ENCODE peak calls at places on chromosomes 12 and 14, in four cellular contexts. E is GM23338, M is GM23248, O is HCT116. B is an unnamed sample.
A peak's percentile ranks its signal among the peaks of the same experiment; 100 is the strongest.

GRCh38 chr12:107351716-107352115 is 258.4 kb upstream of the CRY1 start:
- DNase-seq in E (no peak), M (no peak), O (no peak), B (no peak)

GRCh38 chr12:110256780-110257431 is 24.1 kb upstream of the ATP2A2 start:
- DNase-seq in E (no peak), M (no peak), O (no peak), B (no peak)

GRCh38 chr12:112151766-112152541 is 26.6 kb downstream of the TRAFD1 start:
- DNase-seq in E (no peak), M (no peak), O (no peak), B (no peak)

GRCh38 chr14:35285991-35286564 is 6.1 kb upstream of the PSMA6 start:
- DNase-seq in E (no peak), M (no peak), O (no peak), B (no peak)

GRCh38 chr14:101355284-101355683 is 206.0 kb upstream of the DIO3 start:
- DNase-seq in E (no peak), M (no peak), O (no peak), B (no peak)

GRCh38 chr12:32877670-32878459 is 18.7 kb downstream of the PKP2 start:
- DNase-seq in E (no peak), M (peak; percentile 9), O (no peak), B (no peak)

GRCh38 chr12:129401572-129401971 is 502.3 kb downstream of the TMEM132D start:
- DNase-seq in E (no peak), M (no peak), O (no peak), B (peak; percentile 7)

GRCh38 chr14:44962573-44963528 is 861 bp downstream of the TOGARAM1 start:
- DNase-seq in E (peak; percentile 53), M (peak; percentile 82), O (no peak), B (peak; percentile 15)

GRCh38 chr12:88957358-88957757 is 377.1 kb upstream of the KITLG start:
- DNase-seq in E (no peak), M (peak; percentile 50), O (no peak), B (no peak)

GRCh38 chr12:122641976-122642375 is 61.2 kb downstream of the HCAR2 start:
- DNase-seq in E (no peak), M (peak; percentile 43), O (no peak), B (no peak)

GRCh38 chr12:24414421-24414820 is 465.0 kb upstream of the SOX5 start:
- DNase-seq in E (no peak), M (no peak), O (no peak), B (no peak)

GRCh38 chr14:93011650-93012317 is 88.8 kb downstream of the CHGA start:
- DNase-seq in E (no peak), M (no peak), O (no peak), B (no peak)

GRCh38 chr14:51206462-51206861 is 33.6 kb upstream of the TMX1 start:
- DNase-seq in E (peak; percentile 4), M (no peak), O (no peak), B (no peak)

GRCh38 chr12:111401167-111401605 is 4.5 kb upstream of the SH2B3 start:
- DNase-seq in E (no peak), M (no peak), O (no peak), B (no peak)

GRCh38 chr12:1993341-1993740 is 10.9 kb downstream of the DCP1B start:
- DNase-seq in E (no peak), M (peak; percentile 92), O (peak; percentile 64), B (no peak)

GRCh38 chr12:3869860-3870259 is 3.3 kb downstream of the PARP11 start:
- DNase-seq in E (no peak), M (no peak), O (no peak), B (peak; percentile 60)

GRCh38 chr12:41061189-41061588 is 126.9 kb upstream of the PDZRN4 start:
- DNase-seq in E (no peak), M (no peak), O (no peak), B (no peak)

GRCh38 chr12:121145221-121145620 is 12.5 kb downstream of the P2RX7 start:
- DNase-seq in E (no peak), M (peak; percentile 52), O (no peak), B (no peak)

GRCh38 chr14:78164226-78164853 is 5.8 kb upstream of the NRXN3 start:
- DNase-seq in E (peak; percentile 90), M (peak; percentile 38), O (peak; percentile 12), B (no peak)

GRCh38 chr12:132718644-132719043 is 8.0 kb downstream of the PGAM5 start:
- DNase-seq in E (no peak), M (no peak), O (no peak), B (no peak)
- TF ChIP-seq EZH2 in E (no peak), M (no peak), O (no peak), B (no peak)

DNA sequence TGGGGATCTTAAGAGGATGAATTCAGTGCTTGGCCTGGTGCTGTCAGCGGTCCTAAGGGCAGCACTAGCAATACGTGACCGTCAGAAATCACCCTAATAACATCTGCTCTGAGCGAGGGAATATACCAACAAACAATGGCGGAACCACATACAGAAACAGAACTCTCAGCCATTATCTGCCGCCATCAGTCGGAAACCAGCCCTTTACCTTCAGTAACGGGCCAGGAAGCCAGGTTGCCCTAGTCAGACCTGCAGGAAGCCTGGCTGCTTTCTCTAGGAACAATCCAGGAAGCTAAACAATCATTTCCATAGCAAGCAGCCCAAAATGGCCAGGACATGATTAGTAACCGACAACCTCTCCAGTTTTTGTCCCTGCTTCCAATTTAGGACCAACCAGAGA is 5.6 kb downstream of the CDCA4 start:
- DNase-seq in E (no peak), M (no peak), O (no peak), B (no peak)
- H3K9me2 ChIP-seq in E (no peaks in the 10 kb centered on the region), M (no peaks in the 10 kb centered on the region), O (no peaks in the 10 kb centered on the region), B (no peaks in the 10 kb centered on the region)

GRCh38 chr14:52949711-52950409 is 990 bp downstream of the FERMT2 start:
- DNase-seq in E (no peak), M (peak; percentile 86), O (no peak), B (no peak)

GRCh38 chr14:52950898-52951729 is at the start of gene FERMT2:
- DNase-seq in E (peak; percentile 95), M (peak; percentile 92), O (peak; percentile 57), B (peak; percentile 10)

GRCh38 chr14:52949249-52949648 is 1.6 kb downstream of the FERMT2 start:
- DNase-seq in E (no peak), M (no peak), O (no peak), B (no peak)

GRCh38 chr14:52951730-52952481 is 1.1 kb upstream of the FERMT2 start:
- DNase-seq in E (peak; percentile 83), M (peak; percentile 93), O (peak; percentile 61), B (no peak)

DNA sequence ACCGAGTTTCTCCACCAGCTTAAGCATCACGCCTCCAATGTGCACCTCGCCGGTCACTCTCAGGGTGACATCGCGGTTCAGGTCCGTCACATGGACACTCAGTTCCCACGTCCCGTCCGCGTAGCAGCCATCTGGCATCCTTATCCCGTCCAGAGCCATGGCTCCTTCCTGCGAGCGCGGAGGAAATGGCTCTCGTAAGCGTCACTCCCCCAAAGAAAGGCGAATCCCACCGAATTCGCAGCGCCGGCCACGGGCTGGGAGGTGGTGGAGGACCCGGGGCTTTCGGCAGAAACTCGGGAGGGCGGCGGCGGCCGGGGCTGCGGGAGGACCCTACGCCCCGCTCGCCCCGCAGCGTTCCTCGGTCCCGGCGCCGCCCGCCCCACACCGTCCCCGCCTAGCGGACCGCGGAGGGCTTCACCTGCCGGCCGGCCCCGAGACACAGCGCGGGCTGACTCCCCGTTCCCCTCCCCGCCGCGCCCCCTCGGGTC is 396 bp downstream of the FERMT2 start:
- DNase-seq in E (peak; percentile 61), M (peak; percentile 77), O (no peak), B (no peak)
- TF ChIP-seq EZH2 in E (no peak), M (no peak), O (no peak), B (no peak)

GRCh38 chr12:98828802-98829600 is 183.9 kb downstream of the APAF1 start:
- DNase-seq in E (no peak), M (no peak), O (no peak), B (no peak)
- H3K9me2 ChIP-seq in E (peaks cover 3% of the 10 kb centered on the region), M (no peaks in the 10 kb centered on the region), O (no peaks in the 10 kb centered on the region), B (no peaks in the 10 kb centered on the region)

GRCh38 chr12:54054442-54055332 is 1.1 kb downstream of the HOXC4 start:
- DNase-seq in E (no peak), M (peak; percentile 52), O (no peak), B (no peak)

GRCh38 chr12:54058189-54058917 is 4.7 kb downstream of the HOXC4 start:
- DNase-seq in E (no peak), M (no peak), O (no peak), B (no peak)

GRCh38 chr12:54053625-54054441 is at the start of gene HOXC4:
- DNase-seq in E (no peak), M (peak; percentile 77), O (no peak), B (no peak)

GRCh38 chr12:54055522-54055921 is 1.9 kb downstream of the HOXC4 start:
- DNase-seq in E (no peak), M (no peak), O (no peak), B (no peak)

DNA sequence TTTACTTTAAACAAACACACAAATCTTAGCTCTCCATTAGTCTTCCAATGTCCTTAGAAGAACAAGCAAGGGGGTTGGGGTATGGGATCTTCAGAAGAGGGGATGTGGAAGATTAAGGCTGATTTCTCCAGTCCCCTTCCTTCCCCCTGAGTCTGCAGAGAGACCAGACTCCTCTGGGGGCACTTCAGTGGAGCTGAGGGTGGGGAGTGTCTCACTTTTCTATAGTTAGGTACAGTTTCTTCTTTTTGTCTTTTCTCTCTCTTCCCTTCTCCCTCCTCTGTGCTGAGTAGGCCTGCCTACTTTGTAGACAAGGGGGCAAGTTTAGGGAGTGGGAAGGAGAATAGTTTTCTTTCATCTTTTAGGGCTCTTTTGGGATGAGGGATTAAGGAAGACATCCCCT is 2.5 kb downstream of the HOXC4 start:
- DNase-seq in E (no peak), M (no peak), O (no peak), B (no peak)
- TF ChIP-seq EZH2 in E (peak; percentile 48), M (no peak), O (no peak), B (no peak)

GRCh38 chr14:99654235-99655000 is 9.5 kb downstream of the HHIPL1 start:
- DNase-seq in E (peak; percentile 37), M (peak; percentile 84), O (no peak), B (peak; percentile 31)

GRCh38 chr14:99655521-99655920 is 10.6 kb downstream of the HHIPL1 start:
- DNase-seq in E (no peak), M (peak; percentile 67), O (no peak), B (no peak)

GRCh38 chr14:99657645-99658155 is 12.8 kb downstream of the HHIPL1 start:
- DNase-seq in E (no peak), M (no peak), O (no peak), B (no peak)

GRCh38 chr14:99658218-99658617 is 13.3 kb downstream of the HHIPL1 start:
- DNase-seq in E (no peak), M (no peak), O (no peak), B (no peak)

DNA sequence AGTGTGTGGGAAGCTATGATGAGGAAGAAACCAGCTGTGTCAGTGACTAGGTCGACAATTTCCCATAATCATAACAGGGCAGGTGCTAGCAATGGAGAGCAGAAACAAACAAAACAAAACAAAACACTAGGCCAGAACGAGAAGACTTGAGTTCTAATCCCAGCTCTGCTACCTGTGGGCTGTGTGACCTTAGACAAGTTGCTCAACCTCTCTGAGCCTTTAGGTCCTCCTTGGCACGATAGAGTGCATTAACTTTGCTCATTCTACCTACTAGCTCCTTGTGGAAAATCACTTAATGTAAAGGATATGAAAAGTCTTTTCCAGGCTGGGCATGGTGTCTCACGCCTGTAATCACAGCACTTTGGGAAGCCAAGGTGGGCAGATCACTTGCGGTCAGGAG is 11.2 kb downstream of the HHIPL1 start:
- DNase-seq in E (no peak), M (no peak), O (no peak), B (no peak)
- H3K9me2 ChIP-seq in E (no peaks in the 10 kb centered on the region), M (no peaks in the 10 kb centered on the region), O (no peaks in the 10 kb centered on the region), B (no peaks in the 10 kb centered on the region)

GRCh38 chr12:50050410-50051280 is 6.8 kb upstream of the ASIC1 start:
- DNase-seq in E (peak; percentile 78), M (peak; percentile 75), O (no peak), B (no peak)
- TF ChIP-seq EZH2 in E (no peak), M (no peak), O (no peak), B (no peak)